ENCODE peak calls at places on chromosomes 13 and 19, in five cellular contexts. One of them, this sample, is unnamed.

GRCh38 chr19:17379221-17379631 is 2.1 kb upstream of the PLVAP start:
- DNase-seq in ELF-1: peak; percentile 97
- DNase-seq in GM04504: no peak
- DNase-seq in CD8-positive, alpha-beta T cell: no peak
- DNase-seq in tibial nerve: no peak
- DNase-seq in this sample: no peak

GRCh38 chr19:15812059-15812722 is 3.3 kb downstream of the OR10H1 start:
- DNase-seq in ELF-1: no peak
- DNase-seq in GM04504: no peak
- DNase-seq in CD8-positive, alpha-beta T cell: peak; percentile 50
- DNase-seq in tibial nerve: no peak
- DNase-seq in this sample: no peak

GRCh38 chr19:50778906-50779430 is 8.7 kb downstream of the GPR32 start:
- DNase-seq in ELF-1: peak; percentile 70
- DNase-seq in GM04504: no peak
- DNase-seq in CD8-positive, alpha-beta T cell: no peak
- DNase-seq in tibial nerve: no peak
- DNase-seq in this sample: no peak

GRCh38 chr13:30376426-30377311 is 45.6 kb upstream of the UBE2L5 start:
- DNase-seq in ELF-1: no peak
- DNase-seq in GM04504: no peak
- DNase-seq in CD8-positive, alpha-beta T cell: peak; percentile 77
- DNase-seq in tibial nerve: no peak
- DNase-seq in this sample: no peak

GRCh38 chr19:46471116-46471733 is at the start of gene PNMA8A:
- DNase-seq in ELF-1: peak; percentile 95
- DNase-seq in GM04504: no peak
- DNase-seq in CD8-positive, alpha-beta T cell: no peak
- DNase-seq in tibial nerve: no peak
- DNase-seq in this sample: no peak

GRCh38 chr13:23980160-23980551 is 82.9 kb upstream of the C1QTNF9B start:
- DNase-seq in ELF-1: peak; percentile 86
- DNase-seq in GM04504: no peak
- DNase-seq in CD8-positive, alpha-beta T cell: peak; percentile 91
- DNase-seq in tibial nerve: peak; percentile 59
- DNase-seq in this sample: peak; percentile 73

GRCh38 chr19:39321832-39322176 is 1.1 kb upstream of the LRFN1 start:
- DNase-seq in ELF-1: no peak
- DNase-seq in GM04504: no peak
- DNase-seq in CD8-positive, alpha-beta T cell: no peak
- DNase-seq in tibial nerve: no peak
- DNase-seq in this sample: no peak

GRCh38 chr13:45811891-45812583 is 39.5 kb downstream of the SIAH3 start:
- DNase-seq in ELF-1: no peak
- DNase-seq in GM04504: no peak
- DNase-seq in CD8-positive, alpha-beta T cell: no peak
- DNase-seq in tibial nerve: no peak
- DNase-seq in this sample: no peak

GRCh38 chr13:26943748-26944147 is 183.2 kb upstream of the GPR12 start:
- DNase-seq in ELF-1: no peak
- DNase-seq in GM04504: no peak
- DNase-seq in CD8-positive, alpha-beta T cell: no peak
- DNase-seq in tibial nerve: no peak
- DNase-seq in this sample: no peak

GRCh38 chr13:88136098-88136790 is 465.1 kb downstream of the SLITRK5 start:
- DNase-seq in ELF-1: no peak
- DNase-seq in GM04504: no peak
- DNase-seq in CD8-positive, alpha-beta T cell: no peak
- DNase-seq in tibial nerve: no peak
- DNase-seq in this sample: no peak

GRCh38 chr13:39603424-39603947 is 493 bp upstream of the LHFPL6 start:
- DNase-seq in ELF-1: peak; percentile 56
- DNase-seq in GM04504: no peak
- DNase-seq in CD8-positive, alpha-beta T cell: no peak
- DNase-seq in tibial nerve: no peak
- DNase-seq in this sample: no peak

GRCh38 chr19:42048992-42049391 is 21.0 kb downstream of the GRIK5 start:
- DNase-seq in ELF-1: no peak
- DNase-seq in GM04504: no peak
- DNase-seq in CD8-positive, alpha-beta T cell: no peak
- DNase-seq in tibial nerve: no peak
- DNase-seq in this sample: no peak

GRCh38 chr13:50116430-50116973 is 101.3 kb downstream of the KCNRG start:
- DNase-seq in ELF-1: no peak
- DNase-seq in GM04504: no peak
- DNase-seq in CD8-positive, alpha-beta T cell: no peak
- DNase-seq in tibial nerve: no peak
- DNase-seq in this sample: no peak

GRCh38 chr13:42876270-42876714 is 94.9 kb downstream of the FAM216B start:
- DNase-seq in ELF-1: no peak
- DNase-seq in GM04504: no peak
- DNase-seq in CD8-positive, alpha-beta T cell: no peak
- DNase-seq in tibial nerve: no peak
- DNase-seq in this sample: no peak

GRCh38 chr19:46040952-46041500 is at the start of gene IGFL4:
- DNase-seq in ELF-1: no peak
- DNase-seq in GM04504: no peak
- DNase-seq in CD8-positive, alpha-beta T cell: no peak
- DNase-seq in tibial nerve: no peak
- DNase-seq in this sample: no peak

GRCh38 chr13:65943711-65944110 is 1286.4 kb downstream of the PCDH9 start:
- DNase-seq in ELF-1: no peak
- DNase-seq in GM04504: no peak
- DNase-seq in CD8-positive, alpha-beta T cell: no peak
- DNase-seq in tibial nerve: no peak
- DNase-seq in this sample: no peak

GRCh38 chr19:33777753-33778088 is 18.9 kb upstream of the KCTD15 start:
- DNase-seq in ELF-1: no peak
- DNase-seq in GM04504: no peak
- DNase-seq in CD8-positive, alpha-beta T cell: no peak
- DNase-seq in tibial nerve: no peak
- DNase-seq in this sample: no peak

GRCh38 chr19:39469036-39469435 is 11.6 kb upstream of the TIMM50 start:
- DNase-seq in ELF-1: peak; percentile 15
- DNase-seq in GM04504: no peak
- DNase-seq in CD8-positive, alpha-beta T cell: no peak
- DNase-seq in tibial nerve: no peak
- DNase-seq in this sample: no peak

GRCh38 chr19:4547303-4548237 is 7.7 kb upstream of the LRG1 start:
- DNase-seq in ELF-1: no peak
- DNase-seq in GM04504: no peak
- DNase-seq in CD8-positive, alpha-beta T cell: no peak
- DNase-seq in tibial nerve: no peak
- DNase-seq in this sample: no peak

GRCh38 chr19:33795370-33796163 is 1.1 kb upstream of the KCTD15 start:
- DNase-seq in ELF-1: peak; percentile 96
- DNase-seq in GM04504: peak; percentile 64
- DNase-seq in CD8-positive, alpha-beta T cell: peak; percentile 26
- DNase-seq in tibial nerve: peak; percentile 39
- DNase-seq in this sample: peak; percentile 48

GRCh38 chr13:110499621-110500281 is 61.8 kb downstream of the RAB20 start:
- DNase-seq in ELF-1: no peak
- DNase-seq in GM04504: peak; percentile 85
- DNase-seq in CD8-positive, alpha-beta T cell: no peak
- DNase-seq in tibial nerve: no peak
- DNase-seq in this sample: peak; percentile 11

GRCh38 chr13:94329754-94330551 is 149.5 kb downstream of the DCT start:
- DNase-seq in ELF-1: no peak
- DNase-seq in GM04504: peak; percentile 84
- DNase-seq in CD8-positive, alpha-beta T cell: no peak
- DNase-seq in tibial nerve: no peak
- DNase-seq in this sample: peak; percentile 63

GRCh38 chr13:25843692-25844091 is 208.1 kb downstream of the SHISA2 start:
- DNase-seq in ELF-1: no peak
- DNase-seq in GM04504: no peak
- DNase-seq in CD8-positive, alpha-beta T cell: no peak
- DNase-seq in tibial nerve: no peak
- DNase-seq in this sample: no peak

GRCh38 chr13:42992585-42993122 is 613 bp upstream of the EPSTI1 start:
- DNase-seq in ELF-1: no peak
- DNase-seq in GM04504: no peak
- DNase-seq in CD8-positive, alpha-beta T cell: no peak
- DNase-seq in tibial nerve: no peak
- DNase-seq in this sample: no peak

GRCh38 chr19:31326329-31327028 is 22.8 kb downstream of the TSHZ3 start:
- DNase-seq in ELF-1: no peak
- DNase-seq in GM04504: no peak
- DNase-seq in CD8-positive, alpha-beta T cell: no peak
- DNase-seq in tibial nerve: no peak
- DNase-seq in this sample: no peak

GRCh38 chr13:91280806-91281205 is 66.7 kb upstream of the MIR17HG start:
- DNase-seq in ELF-1: no peak
- DNase-seq in GM04504: no peak
- DNase-seq in CD8-positive, alpha-beta T cell: no peak
- DNase-seq in tibial nerve: no peak
- DNase-seq in this sample: no peak

GRCh38 chr19:5073153-5073844 is 104.4 kb downstream of the KDM4B start:
- DNase-seq in ELF-1: peak; percentile 82
- DNase-seq in GM04504: no peak
- DNase-seq in CD8-positive, alpha-beta T cell: no peak
- DNase-seq in tibial nerve: no peak
- DNase-seq in this sample: no peak

GRCh38 chr19:12794196-12794921 is 3.1 kb downstream of the JUNB start:
- DNase-seq in ELF-1: no peak
- DNase-seq in GM04504: no peak
- DNase-seq in CD8-positive, alpha-beta T cell: no peak
- DNase-seq in tibial nerve: no peak
- DNase-seq in this sample: no peak

This sample was measured in amniotic stem cell.